ENCODE peak calls at places on chromosomes 4 and X, in five cellular contexts. S, F, V, A and Q are unnamed samples.

GRCh38 chr4:42750091-42750490 is 93.2 kb upstream of the ATP8A1 start:
- DNase-seq in S (peak), F (peak), V (no peak), A (no peak), Q (no peak)

GRCh38 chr4:186775867-186776266 is 52.2 kb upstream of the FAT1 start:
- DNase-seq in S (no peak), F (no peak), V (no peak), A (no peak), Q (no peak)

GRCh38 chr4:41787931-41788330 is 39.4 kb upstream of the PHOX2B start:
- DNase-seq in S (no peak), F (no peak), V (no peak), A (no peak), Q (no peak)

GRCh38 chr4:144399927-144400326 is 246.0 kb upstream of the HHIP start:
- DNase-seq in S (no peak), F (no peak), V (no peak), A (peak), Q (no peak)

GRCh38 chrX:120749141-120749846 is 119.4 kb upstream of the C1GALT1C1 start:
- DNase-seq in S (peak), F (no peak), V (no peak), A (peak), Q (no peak)

GRCh38 chr4:147725673-147726072 is 6.2 kb upstream of the ARHGAP10 start:
- DNase-seq in S (no peak), F (no peak), V (no peak), A (no peak), Q (no peak)

GRCh38 chr4:69649207-69649606 is 3.8 kb downstream of the UGT2A1 start:
- DNase-seq in S (no peak), F (no peak), V (no peak), A (no peak), Q (no peak)

GRCh38 chr4:145487626-145488025 is 6.0 kb downstream of the SMAD1 start:
- DNase-seq in S (no peak), F (no peak), V (no peak), A (no peak), Q (no peak)

GRCh38 chr4:86334020-86334750 is 25.7 kb downstream of the MAPK10 start:
- DNase-seq in S (no peak), F (no peak), V (no peak), A (no peak), Q (no peak)

GRCh38 chr4:140529434-140529833 is 5.5 kb downstream of the ELMOD2 start:
- DNase-seq in S (no peak), F (no peak), V (no peak), A (no peak), Q (no peak)

GRCh38 chr4:140309124-140309870 is 64.1 kb upstream of the SCOC start:
- DNase-seq in S (no peak), F (no peak), V (no peak), A (peak), Q (no peak)

GRCh38 chr4:1039493-1040343 is 28.3 kb downstream of the FGFRL1 start:
- DNase-seq in S (no peak), F (no peak), V (no peak), A (no peak), Q (no peak)

GRCh38 chr4:168489616-168490015 is 7.2 kb upstream of the PALLD start:
- DNase-seq in S (no peak), F (no peak), V (no peak), A (no peak), Q (no peak)

GRCh38 chrX:110212299-110212698 is 105.6 kb downstream of the AMMECR1 start:
- DNase-seq in S (no peak), F (no peak), V (no peak), A (no peak), Q (no peak)

GRCh38 chr4:84738622-84739021 is 155.7 kb downstream of the CDS1 start:
- DNase-seq in S (no peak), F (no peak), V (no peak), A (no peak), Q (no peak)

GRCh38 chrX:135695471-135695870 is 18.0 kb upstream of the CT45A1 start:
- DNase-seq in S (no peak), F (no peak), V (no peak), A (no peak), Q (no peak)

GRCh38 chr4:156515295-156515694 is 456.3 kb downstream of the PDGFC start:
- DNase-seq in S (no peak), F (no peak), V (no peak), A (no peak), Q (no peak)

GRCh38 chr4:102390438-102390837 is 45.2 kb upstream of the SLC39A8 start:
- DNase-seq in S (no peak), F (no peak), V (no peak), A (peak), Q (no peak)

GRCh38 chr4:8591626-8592365 is 769 bp upstream of the CPZ start:
- DNase-seq in S (no peak), F (no peak), V (no peak), A (no peak), Q (no peak)

GRCh38 chr4:114349543-114350175 is 248.9 kb upstream of the UGT8 start:
- DNase-seq in S (no peak), F (no peak), V (no peak), A (peak), Q (no peak)

GRCh38 chr4:115234405-115235093 is 121.1 kb upstream of the NDST4 start:
- DNase-seq in S (peak), F (no peak), V (no peak), A (no peak), Q (no peak)

GRCh38 chr4:147732516-147733193 is 767 bp downstream of the ARHGAP10 start:
- DNase-seq in S (no peak), F (no peak), V (no peak), A (peak), Q (no peak)

GRCh38 chr4:16129336-16129735 is 45.5 kb upstream of the PROM1 start:
- DNase-seq in S (no peak), F (no peak), V (no peak), A (no peak), Q (no peak)